ENCODE peak calls at places on chromosome 1, in four cellular contexts. B, W, T and S are unnamed samples.

GRCh38 chr1:28045777-28046176 is 42.6 kb downstream of the EYA3 start:
- DNase-seq in T (no peak), B (no peak), W (no peak), S (no peak)

GRCh38 chr1:50308883-50309282 is 114.4 kb downstream of the DMRTA2 start:
- DNase-seq in T (peak), B (peak), W (peak), S (no peak)

GRCh38 chr1:222994506-222995229 is 148.4 kb downstream of the TLR5 start:
- DNase-seq in W (no peak), T (no peak), B (no peak), S (no peak)

GRCh38 chr1:176795929-176796328 is 333.0 kb downstream of the PAPPA2 start:
- DNase-seq in W (no peak), T (no peak), B (no peak), S (no peak)

GRCh38 chr1:3051270-3052268 is 17.4 kb upstream of the PRDM16 start:
- DNase-seq in W (no peak), B (no peak), T (no peak), S (no peak)

GRCh38 chr1:117499071-117499470 is 106.8 kb upstream of the TENT5C start:
- DNase-seq in W (no peak), B (no peak), T (no peak), S (no peak)

GRCh38 chr1:112692681-112693080 is 14.2 kb downstream of the RHOC start:
- DNase-seq in W (no peak), T (no peak), B (no peak), S (no peak)

GRCh38 chr1:36339215-36339614 is 15.8 kb upstream of the EVA1B start:
- DNase-seq in T (no peak), B (no peak), W (no peak), S (no peak)

GRCh38 chr1:107358611-107359342 is 217.9 kb downstream of the NTNG1 start:
- DNase-seq in B (no peak), T (no peak), W (no peak), S (no peak)

GRCh38 chr1:25944986-25945385 is 38.8 kb upstream of the STMN1 start:
- DNase-seq in T (no peak), B (no peak), W (no peak), S (no peak)

GRCh38 chr1:223810586-223810985 is 35.2 kb downstream of the TP53BP2 start:
- DNase-seq in W (no peak), B (no peak), T (no peak), S (no peak)

GRCh38 chr1:222009105-222009730 is 267.3 kb upstream of the DUSP10 start:
- DNase-seq in W (no peak), T (no peak), B (no peak), S (no peak)